ENCODE peak calls at places on chromosomes 11 and 22, in five cellular contexts. U, K, Q, A and G are unnamed samples.
A peak's percentile ranks its signal among the peaks of the same experiment; 100 is the strongest.

GRCh38 chr11:13963949-13964770 is 1.6 kb downstream of the SPON1 start:
- DNase-seq in U (no peak), K (peak; percentile 60), Q (no peak), A (peak; percentile 45), G (peak; percentile 62)

GRCh38 chr22:49402169-49402568 is 425.5 kb downstream of the BRD1 start:
- DNase-seq in U (no peak), K (no peak), Q (no peak), A (no peak), G (no peak)

GRCh38 chr11:117625237-117625636 is 171.8 kb downstream of the DSCAML1 start:
- DNase-seq in U (no peak), K (peak; percentile 51), Q (no peak), A (no peak), G (no peak)

GRCh38 chr22:24731786-24732185 is 42.7 kb downstream of the PIWIL3 start:
- DNase-seq in U (no peak), K (no peak), Q (no peak), A (no peak), G (no peak)

GRCh38 chr22:39954584-39955055 is 5.6 kb upstream of the TMA7B start:
- DNase-seq in U (no peak), K (no peak), Q (no peak), A (no peak), G (no peak)

GRCh38 chr22:21759631-21760030 is 24.0 kb upstream of the YPEL1 start:
- DNase-seq in U (no peak), K (no peak), Q (no peak), A (no peak), G (no peak)

GRCh38 chr11:66015094-66015881 is 3.5 kb downstream of the CST6 start:
- DNase-seq in U (no peak), K (no peak), Q (no peak), A (no peak), G (no peak)

GRCh38 chr11:68601147-68601546 is 83.2 kb upstream of the GAL start:
- DNase-seq in U (no peak), K (no peak), Q (no peak), A (no peak), G (no peak)

GRCh38 chr11:2807801-2808241 is 77.8 kb downstream of the CDKN1C start:
- DNase-seq in U (no peak), K (no peak), Q (peak; percentile 25), A (peak; percentile 22), G (peak; percentile 7)

GRCh38 chr11:78806214-78807004 is 231.7 kb upstream of the NARS2 start:
- DNase-seq in U (no peak), K (peak; percentile 37), Q (no peak), A (no peak), G (no peak)

GRCh38 chr11:125378596-125378995 is 117.5 kb downstream of the FEZ1 start:
- DNase-seq in U (no peak), K (no peak), Q (no peak), A (no peak), G (no peak)

GRCh38 chr11:57903441-57904123 is 120.1 kb upstream of the OR9Q1 start:
- DNase-seq in U (peak; percentile 4), K (peak; percentile 64), Q (peak; percentile 49), A (peak; percentile 89), G (peak; percentile 80)

GRCh38 chr11:117273550-117274289 is 17.4 kb upstream of the BACE1-AS start:
- DNase-seq in U (no peak), K (peak; percentile 29), Q (no peak), A (no peak), G (no peak)

GRCh38 chr11:123616505-123617198 is 37.8 kb downstream of the SCN3B start:
- DNase-seq in U (no peak), K (peak; percentile 46), Q (no peak), A (peak; percentile 55), G (peak; percentile 13)

GRCh38 chr11:11807811-11808210 is 34.0 kb upstream of the USP47 start:
- DNase-seq in U (no peak), K (no peak), Q (no peak), A (no peak), G (no peak)

GRCh38 chr11:28696591-28696990 is 588.4 kb downstream of the METTL15 start:
- DNase-seq in U (no peak), K (no peak), Q (no peak), A (no peak), G (no peak)

GRCh38 chr11:83241291-83241946 is 44.7 kb downstream of the CCDC90B start:
- DNase-seq in U (no peak), K (peak; percentile 79), Q (peak; percentile 74), A (no peak), G (peak; percentile 52)

GRCh38 chr11:65427691-65428577 is 5.3 kb downstream of the NEAT1 start:
- DNase-seq in U (no peak), K (peak; percentile 71), Q (peak; percentile 64), A (peak; percentile 49), G (peak; percentile 69)

GRCh38 chr22:18057568-18058209 is 20.1 kb upstream of the PEX26 start:
- DNase-seq in U (no peak), K (peak; percentile 89), Q (peak; percentile 60), A (peak; percentile 86), G (peak; percentile 74)

GRCh38 chr11:118434123-118434552 is 2.2 kb upstream of the KMT2A start:
- DNase-seq in U (no peak), K (no peak), Q (no peak), A (no peak), G (no peak)